ENCODE peak calls at places on chromosomes 6 and 20, in five cellular contexts. One of them, this sample, is unnamed. For H3K36me3, the result is how much of the 10 kb centered on the place peaks cover.

GRCh38 chr6:126685182-126685581 is 345.3 kb downstream of the CENPW start:
- DNase-seq in mesenchymal stem cell: no peak
- DNase-seq in mammary epithelial cell: no peak
- DNase-seq in pancreas: no peak
- DNase-seq in IMR-90: no peak
- DNase-seq in this sample: no peak

GRCh38 chr6:155185544-155185943 is 78.3 kb upstream of the CLDN20 start:
- DNase-seq in mesenchymal stem cell: peak
- DNase-seq in mammary epithelial cell: peak
- DNase-seq in pancreas: no peak
- DNase-seq in IMR-90: peak
- DNase-seq in this sample: no peak

GRCh38 chr20:1894471-1894950 is 696 bp upstream of the SIRPA start:
- DNase-seq in mesenchymal stem cell: peak
- DNase-seq in mammary epithelial cell: peak
- DNase-seq in pancreas: peak
- DNase-seq in IMR-90: peak
- DNase-seq in this sample: peak

GRCh38 chr6:160131636-160132296 is 10.2 kb downstream of the SLC22A1 start:
- DNase-seq in mesenchymal stem cell: no peak
- DNase-seq in mammary epithelial cell: no peak
- DNase-seq in pancreas: no peak
- DNase-seq in IMR-90: no peak
- DNase-seq in this sample: no peak

GRCh38 chr6:69090132-69090531 is 455.1 kb downstream of the ADGRB3 start:
- DNase-seq in mesenchymal stem cell: peak
- DNase-seq in mammary epithelial cell: no peak
- DNase-seq in pancreas: no peak
- DNase-seq in IMR-90: peak
- DNase-seq in this sample: no peak

GRCh38 chr20:48012401-48012974 is 227.2 kb upstream of the SULF2 start:
- DNase-seq in mesenchymal stem cell: peak
- DNase-seq in mammary epithelial cell: peak
- DNase-seq in pancreas: no peak
- DNase-seq in IMR-90: peak
- DNase-seq in this sample: no peak

GRCh38 chr20:49384437-49385434 is 97.7 kb downstream of the KCNB1 start:
- DNase-seq in mesenchymal stem cell: peak
- DNase-seq in mammary epithelial cell: no peak
- DNase-seq in pancreas: peak
- DNase-seq in IMR-90: peak
- DNase-seq in this sample: peak

GRCh38 chr6:165404703-165405102 is 95.3 kb upstream of the C6orf118 start:
- DNase-seq in mesenchymal stem cell: peak
- DNase-seq in mammary epithelial cell: no peak
- DNase-seq in pancreas: no peak
- DNase-seq in IMR-90: peak
- DNase-seq in this sample: no peak

GRCh38 chr6:129253731-129254130 is 370.8 kb downstream of the LAMA2 start:
- DNase-seq in mesenchymal stem cell: no peak
- DNase-seq in mammary epithelial cell: no peak
- DNase-seq in pancreas: no peak
- DNase-seq in IMR-90: no peak
- DNase-seq in this sample: no peak

GRCh38 chr6:143774347-143774746 is 68.8 kb upstream of the LTV1 start:
- DNase-seq in mesenchymal stem cell: no peak
- DNase-seq in mammary epithelial cell: no peak
- DNase-seq in pancreas: no peak
- DNase-seq in IMR-90: no peak
- DNase-seq in this sample: no peak

GRCh38 chr6:88114838-88115237 is 51.3 kb downstream of the CNR1 start:
- DNase-seq in mesenchymal stem cell: no peak
- DNase-seq in mammary epithelial cell: no peak
- DNase-seq in pancreas: no peak
- DNase-seq in IMR-90: no peak
- DNase-seq in this sample: no peak

GRCh38 chr6:8343600-8343999 is 91.7 kb downstream of the SLC35B3 start:
- DNase-seq in mesenchymal stem cell: no peak
- DNase-seq in mammary epithelial cell: no peak
- DNase-seq in pancreas: no peak
- DNase-seq in IMR-90: no peak
- DNase-seq in this sample: no peak

GRCh38 chr20:55415567-55416142 is 589.7 kb downstream of the CBLN4 start:
- DNase-seq in mesenchymal stem cell: no peak
- DNase-seq in mammary epithelial cell: peak
- DNase-seq in pancreas: no peak
- DNase-seq in IMR-90: no peak
- DNase-seq in this sample: no peak

GRCh38 chr20:59001449-59002171 is 5.4 kb downstream of the CTSZ start:
- DNase-seq in mesenchymal stem cell: no peak
- DNase-seq in mammary epithelial cell: no peak
- DNase-seq in pancreas: no peak
- DNase-seq in IMR-90: no peak
- DNase-seq in this sample: no peak
- H3K36me3 ChIP-seq in mesenchymal stem cell: half or more
- H3K36me3 ChIP-seq in mammary epithelial cell: under half
- H3K36me3 ChIP-seq in pancreas: under half
- H3K36me3 ChIP-seq in IMR-90: under half
- H3K36me3 ChIP-seq in this sample: half or more

GRCh38 chr20:3910868-3911267 is 21.7 kb downstream of the PANK2 start:
- DNase-seq in mesenchymal stem cell: no peak
- DNase-seq in mammary epithelial cell: no peak
- DNase-seq in pancreas: no peak
- DNase-seq in IMR-90: no peak
- DNase-seq in this sample: no peak

GRCh38 chr20:3915691-3916090 is 26.5 kb downstream of the PANK2 start:
- DNase-seq in mesenchymal stem cell: no peak
- DNase-seq in mammary epithelial cell: no peak
- DNase-seq in pancreas: no peak
- DNase-seq in IMR-90: no peak
- DNase-seq in this sample: no peak

GRCh38 chr20:3916347-3916746 is 27.2 kb downstream of the PANK2 start:
- DNase-seq in mesenchymal stem cell: no peak
- DNase-seq in mammary epithelial cell: no peak
- DNase-seq in pancreas: no peak
- DNase-seq in IMR-90: no peak
- DNase-seq in this sample: no peak

GRCh38 chr20:3911956-3912355 is 22.8 kb downstream of the PANK2 start:
- DNase-seq in mesenchymal stem cell: no peak
- DNase-seq in mammary epithelial cell: no peak
- DNase-seq in pancreas: no peak
- DNase-seq in IMR-90: no peak
- DNase-seq in this sample: peak

DNA sequence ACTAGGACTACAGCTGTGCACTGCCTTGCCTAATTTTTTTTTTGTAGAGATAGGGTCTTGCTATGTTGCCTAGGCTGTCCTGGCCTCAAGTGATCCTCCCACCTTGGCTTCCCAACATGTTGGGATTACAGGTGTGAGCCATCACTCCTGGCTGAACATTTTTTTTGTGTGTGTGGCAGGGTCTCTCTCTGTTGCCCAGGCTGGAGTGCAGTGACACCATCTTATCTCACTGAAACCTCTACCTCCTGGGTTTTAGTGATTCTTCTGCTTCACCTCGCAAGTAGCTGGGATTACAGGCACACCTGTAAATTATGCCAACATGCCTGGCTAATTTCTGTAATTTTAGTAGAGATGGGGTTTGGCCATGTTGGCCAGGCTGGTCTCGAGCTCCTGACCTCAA is 25.3 kb downstream of the PANK2 start:
- DNase-seq in mesenchymal stem cell: no peak
- DNase-seq in mammary epithelial cell: no peak
- DNase-seq in pancreas: no peak
- DNase-seq in IMR-90: no peak
- DNase-seq in this sample: no peak
- H3K36me3 ChIP-seq in mesenchymal stem cell: under half
- H3K36me3 ChIP-seq in mammary epithelial cell: under half
- H3K36me3 ChIP-seq in pancreas: under half
- H3K36me3 ChIP-seq in IMR-90: under half
- H3K36me3 ChIP-seq in this sample: under half

GRCh38 chr20:25294459-25295385 is 46.8 kb downstream of the PYGB start:
- DNase-seq in mesenchymal stem cell: peak
- DNase-seq in mammary epithelial cell: no peak
- DNase-seq in pancreas: no peak
- DNase-seq in IMR-90: peak
- DNase-seq in this sample: peak
- H3K36me3 ChIP-seq in mesenchymal stem cell: half or more
- H3K36me3 ChIP-seq in mammary epithelial cell: under half
- H3K36me3 ChIP-seq in pancreas: under half
- H3K36me3 ChIP-seq in IMR-90: under half
- H3K36me3 ChIP-seq in this sample: under half

GRCh38 chr20:33629533-33629932 is 32.6 kb upstream of the C20orf144 start:
- DNase-seq in mesenchymal stem cell: no peak
- DNase-seq in mammary epithelial cell: no peak
- DNase-seq in pancreas: no peak
- DNase-seq in IMR-90: no peak
- DNase-seq in this sample: no peak
- H3K36me3 ChIP-seq in mesenchymal stem cell: under half
- H3K36me3 ChIP-seq in mammary epithelial cell: under half
- H3K36me3 ChIP-seq in pancreas: under half
- H3K36me3 ChIP-seq in IMR-90: half or more
- H3K36me3 ChIP-seq in this sample: under half

GRCh38 chr6:116651916-116652315 is 16.6 kb downstream of the ZUP1 start:
- DNase-seq in mesenchymal stem cell: no peak
- DNase-seq in mammary epithelial cell: no peak
- DNase-seq in pancreas: no peak
- DNase-seq in IMR-90: no peak
- DNase-seq in this sample: no peak
- H3K36me3 ChIP-seq in mesenchymal stem cell: under half
- H3K36me3 ChIP-seq in mammary epithelial cell: under half
- H3K36me3 ChIP-seq in pancreas: under half
- H3K36me3 ChIP-seq in IMR-90: under half
- H3K36me3 ChIP-seq in this sample: under half

DNA sequence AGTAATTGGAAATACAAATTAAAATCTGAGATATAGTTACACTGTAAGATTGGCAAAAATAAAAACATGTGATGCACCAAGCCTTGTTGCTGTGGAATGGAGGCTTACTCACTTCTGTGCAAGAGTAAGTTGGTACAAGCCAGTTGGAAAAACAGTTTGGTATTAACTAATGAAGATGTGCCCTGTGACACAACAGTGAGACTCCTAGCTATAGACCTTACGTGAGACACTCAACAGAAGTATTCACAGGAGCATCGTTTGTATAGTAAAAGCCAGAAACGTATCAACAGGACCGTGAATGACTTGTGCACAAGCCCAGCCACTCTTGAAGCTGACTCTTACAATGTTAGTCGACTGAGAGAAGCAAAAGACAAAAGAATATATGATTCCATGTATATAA is 14.6 kb downstream of the NAA20 start:
- DNase-seq in mesenchymal stem cell: no peak
- DNase-seq in mammary epithelial cell: no peak
- DNase-seq in pancreas: no peak
- DNase-seq in IMR-90: no peak
- DNase-seq in this sample: no peak
- H3K36me3 ChIP-seq in mesenchymal stem cell: under half
- H3K36me3 ChIP-seq in mammary epithelial cell: half or more
- H3K36me3 ChIP-seq in pancreas: under half
- H3K36me3 ChIP-seq in IMR-90: under half
- H3K36me3 ChIP-seq in this sample: under half

GRCh38 chr6:77063494-77063893 is 399.8 kb downstream of the HTR1B start:
- DNase-seq in mesenchymal stem cell: no peak
- DNase-seq in mammary epithelial cell: no peak
- DNase-seq in pancreas: no peak
- DNase-seq in IMR-90: no peak
- DNase-seq in this sample: no peak
- H3K36me3 ChIP-seq in mesenchymal stem cell: under half
- H3K36me3 ChIP-seq in mammary epithelial cell: under half
- H3K36me3 ChIP-seq in pancreas: under half
- H3K36me3 ChIP-seq in IMR-90: under half
- H3K36me3 ChIP-seq in this sample: under half

GRCh38 chr20:21507275-21508229 is 6.3 kb downstream of the NKX2-2 start:
- DNase-seq in mesenchymal stem cell: no peak
- DNase-seq in mammary epithelial cell: no peak
- DNase-seq in pancreas: no peak
- DNase-seq in IMR-90: no peak
- DNase-seq in this sample: no peak

GRCh38 chr20:21509597-21510331 is 4.1 kb downstream of the NKX2-2 start:
- DNase-seq in mesenchymal stem cell: peak
- DNase-seq in mammary epithelial cell: no peak
- DNase-seq in pancreas: no peak
- DNase-seq in IMR-90: peak
- DNase-seq in this sample: no peak

GRCh38 chr20:21510414-21510971 is 3.4 kb downstream of the NKX2-2 start:
- DNase-seq in mesenchymal stem cell: no peak
- DNase-seq in mammary epithelial cell: no peak
- DNase-seq in pancreas: no peak
- DNase-seq in IMR-90: no peak
- DNase-seq in this sample: no peak

GRCh38 chr20:21508230-21509078 is 5.4 kb downstream of the NKX2-2 start:
- DNase-seq in mesenchymal stem cell: no peak
- DNase-seq in mammary epithelial cell: no peak
- DNase-seq in pancreas: no peak
- DNase-seq in IMR-90: no peak
- DNase-seq in this sample: no peak

GRCh38 chr20:21509079-21509596 is 4.7 kb downstream of the NKX2-2 start:
- DNase-seq in mesenchymal stem cell: no peak
- DNase-seq in mammary epithelial cell: no peak
- DNase-seq in pancreas: no peak
- DNase-seq in IMR-90: no peak
- DNase-seq in this sample: no peak
- H3K36me3 ChIP-seq in mesenchymal stem cell: under half
- H3K36me3 ChIP-seq in mammary epithelial cell: under half
- H3K36me3 ChIP-seq in pancreas: under half
- H3K36me3 ChIP-seq in IMR-90: under half
- H3K36me3 ChIP-seq in this sample: under half

GRCh38 chr20:63660622-63661021 is 2.5 kb downstream of the RTEL1 start:
- DNase-seq in mesenchymal stem cell: no peak
- DNase-seq in mammary epithelial cell: no peak
- DNase-seq in pancreas: no peak
- DNase-seq in IMR-90: no peak
- DNase-seq in this sample: no peak

GRCh38 chr20:63662813-63663189 is 4.7 kb downstream of the RTEL1 start:
- DNase-seq in mesenchymal stem cell: no peak
- DNase-seq in mammary epithelial cell: no peak
- DNase-seq in pancreas: no peak
- DNase-seq in IMR-90: no peak
- DNase-seq in this sample: no peak

GRCh38 chr20:63659370-63659769 is 1.3 kb downstream of the RTEL1 start:
- DNase-seq in mesenchymal stem cell: no peak
- DNase-seq in mammary epithelial cell: peak
- DNase-seq in pancreas: no peak
- DNase-seq in IMR-90: no peak
- DNase-seq in this sample: no peak

GRCh38 chr20:63661959-63662812 is 4.1 kb downstream of the RTEL1 start:
- DNase-seq in mesenchymal stem cell: no peak
- DNase-seq in mammary epithelial cell: no peak
- DNase-seq in pancreas: no peak
- DNase-seq in IMR-90: no peak
- DNase-seq in this sample: no peak

GRCh38 chr20:63661108-63661507 is 3.0 kb downstream of the RTEL1 start:
- DNase-seq in mesenchymal stem cell: no peak
- DNase-seq in mammary epithelial cell: no peak
- DNase-seq in pancreas: no peak
- DNase-seq in IMR-90: no peak
- DNase-seq in this sample: no peak
- H3K36me3 ChIP-seq in mesenchymal stem cell: half or more
- H3K36me3 ChIP-seq in mammary epithelial cell: under half
- H3K36me3 ChIP-seq in pancreas: under half
- H3K36me3 ChIP-seq in IMR-90: under half
- H3K36me3 ChIP-seq in this sample: under half

This sample was measured in Peyer's patch.